ENCODE peak calls at places on chromosome 11, in four cellular contexts. One of them, this sample, is unnamed.

GRCh38 chr11:74004694-74005615 is 3.9 kb downstream of the UCP3 start:
- DNase-seq in M059J: no peak
- DNase-seq in adipocyte: no peak
- DNase-seq in activated naive CD4-positive, alpha-beta T cell: peak; percentile 36
- DNase-seq in this sample: no peak

GRCh38 chr11:19315511-19315910 is 74.8 kb upstream of the E2F8 start:
- DNase-seq in M059J: no peak
- DNase-seq in adipocyte: no peak
- DNase-seq in activated naive CD4-positive, alpha-beta T cell: no peak
- DNase-seq in this sample: no peak

GRCh38 chr11:38672445-38672844 is 2074.4 kb upstream of the RAG2 start:
- DNase-seq in activated naive CD4-positive, alpha-beta T cell: no peak
- DNase-seq in M059J: no peak
- DNase-seq in adipocyte: no peak
- DNase-seq in this sample: no peak

GRCh38 chr11:45677811-45678515 is 12.5 kb upstream of the CHST1 start:
- DNase-seq in activated naive CD4-positive, alpha-beta T cell: no peak
- DNase-seq in M059J: no peak
- DNase-seq in adipocyte: no peak
- DNase-seq in this sample: no peak

GRCh38 chr11:133726576-133726975 is 118.7 kb downstream of the SPATA19 start:
- DNase-seq in adipocyte: no peak
- DNase-seq in M059J: no peak
- DNase-seq in activated naive CD4-positive, alpha-beta T cell: no peak
- DNase-seq in this sample: no peak

GRCh38 chr11:1071571-1072115 is 3.0 kb upstream of the MUC2 start:
- DNase-seq in M059J: no peak
- DNase-seq in activated naive CD4-positive, alpha-beta T cell: no peak
- DNase-seq in adipocyte: no peak
- DNase-seq in this sample: no peak

GRCh38 chr11:69841859-69842698 is 22.9 kb upstream of the FGF3 start:
- DNase-seq in adipocyte: peak; percentile 12
- DNase-seq in M059J: peak; percentile 23
- DNase-seq in activated naive CD4-positive, alpha-beta T cell: no peak
- DNase-seq in this sample: peak; percentile 3

GRCh38 chr11:78179459-78180071 is 8.9 kb downstream of the KCTD21 start:
- DNase-seq in activated naive CD4-positive, alpha-beta T cell: no peak
- DNase-seq in M059J: no peak
- DNase-seq in adipocyte: no peak
- DNase-seq in this sample: no peak

GRCh38 chr11:13446444-13446843 is 16.6 kb downstream of the BTBD10 start:
- DNase-seq in adipocyte: peak; percentile 53
- DNase-seq in M059J: peak; percentile 52
- DNase-seq in activated naive CD4-positive, alpha-beta T cell: no peak
- DNase-seq in this sample: peak; percentile 18

GRCh38 chr11:18171377-18172000 is 1.1 kb upstream of the MRGPRX4 start:
- DNase-seq in M059J: peak; percentile 45
- DNase-seq in activated naive CD4-positive, alpha-beta T cell: no peak
- DNase-seq in adipocyte: peak; percentile 62
- DNase-seq in this sample: peak; percentile 19

GRCh38 chr11:120858740-120859139 is 165.2 kb upstream of the TBCEL start:
- DNase-seq in adipocyte: no peak
- DNase-seq in activated naive CD4-positive, alpha-beta T cell: no peak
- DNase-seq in M059J: peak; percentile 33
- DNase-seq in this sample: peak; percentile 3

GRCh38 chr11:119626910-119627305 is 102.1 kb downstream of the NECTIN1 start:
- DNase-seq in M059J: no peak
- DNase-seq in activated naive CD4-positive, alpha-beta T cell: no peak
- DNase-seq in adipocyte: no peak
- DNase-seq in this sample: no peak

GRCh38 chr11:8107642-8108041 is 26.6 kb downstream of the TUB start:
- DNase-seq in adipocyte: no peak
- DNase-seq in activated naive CD4-positive, alpha-beta T cell: no peak
- DNase-seq in M059J: no peak
- DNase-seq in this sample: no peak

GRCh38 chr11:79060534-79060933 is 380.3 kb downstream of the TENM4 start:
- DNase-seq in M059J: no peak
- DNase-seq in adipocyte: no peak
- DNase-seq in activated naive CD4-positive, alpha-beta T cell: no peak
- DNase-seq in this sample: no peak

GRCh38 chr11:107606122-107606521 is 15.2 kb downstream of the ELMOD1 start:
- DNase-seq in M059J: no peak
- DNase-seq in adipocyte: no peak
- DNase-seq in activated naive CD4-positive, alpha-beta T cell: no peak
- DNase-seq in this sample: no peak

GRCh38 chr11:27926981-27927481 is 180.9 kb downstream of the KIF18A start:
- DNase-seq in adipocyte: peak; percentile 82
- DNase-seq in activated naive CD4-positive, alpha-beta T cell: no peak
- DNase-seq in M059J: peak; percentile 100
- DNase-seq in this sample: peak; percentile 92

GRCh38 chr11:121655481-121656332 is 202.9 kb upstream of the SORL1-AS1 start:
- DNase-seq in adipocyte: peak; percentile 98
- DNase-seq in activated naive CD4-positive, alpha-beta T cell: peak; percentile 25
- DNase-seq in M059J: peak; percentile 83
- DNase-seq in this sample: peak; percentile 97

GRCh38 chr11:63907808-63908530 is 9.0 kb downstream of the RCOR2 start:
- DNase-seq in adipocyte: no peak
- DNase-seq in M059J: no peak
- DNase-seq in activated naive CD4-positive, alpha-beta T cell: no peak
- DNase-seq in this sample: no peak

GRCh38 chr11:131823772-131824171 is 453.4 kb downstream of the NTM start:
- DNase-seq in adipocyte: peak; percentile 70
- DNase-seq in activated naive CD4-positive, alpha-beta T cell: no peak
- DNase-seq in M059J: no peak
- DNase-seq in this sample: no peak

GRCh38 chr11:95295382-95295781 is 64.4 kb upstream of the SESN3 start:
- DNase-seq in adipocyte: no peak
- DNase-seq in activated naive CD4-positive, alpha-beta T cell: no peak
- DNase-seq in M059J: no peak
- DNase-seq in this sample: no peak

GRCh38 chr11:122101625-122102291 is 14.3 kb downstream of the BLID start:
- DNase-seq in adipocyte: peak; percentile 95
- DNase-seq in activated naive CD4-positive, alpha-beta T cell: no peak
- DNase-seq in M059J: peak; percentile 86
- DNase-seq in this sample: peak; percentile 86

GRCh38 chr11:15683528-15683927 is 568.8 kb downstream of the INSC start:
- DNase-seq in activated naive CD4-positive, alpha-beta T cell: no peak
- DNase-seq in M059J: no peak
- DNase-seq in adipocyte: no peak
- DNase-seq in this sample: no peak

GRCh38 chr11:14672635-14673034 is 29.0 kb downstream of the PDE3B start:
- DNase-seq in M059J: no peak
- DNase-seq in activated naive CD4-positive, alpha-beta T cell: no peak
- DNase-seq in adipocyte: peak; percentile 11
- DNase-seq in this sample: no peak

GRCh38 chr11:111046291-111046690 is 199.2 kb upstream of the POU2AF2 start:
- DNase-seq in activated naive CD4-positive, alpha-beta T cell: no peak
- DNase-seq in adipocyte: peak; percentile 16
- DNase-seq in M059J: peak; percentile 21
- DNase-seq in this sample: no peak

GRCh38 chr11:73029408-73029807 is 112.7 kb downstream of the FCHSD2 start:
- DNase-seq in M059J: no peak
- DNase-seq in adipocyte: no peak
- DNase-seq in activated naive CD4-positive, alpha-beta T cell: no peak
- DNase-seq in this sample: no peak

GRCh38 chr11:64881476-64881875 is 3.1 kb upstream of the EHD1 start:
- DNase-seq in adipocyte: no peak
- DNase-seq in M059J: no peak
- DNase-seq in activated naive CD4-positive, alpha-beta T cell: no peak
- DNase-seq in this sample: no peak

GRCh38 chr11:117189191-117189940 is 9.8 kb upstream of the TAGLN start:
- DNase-seq in M059J: no peak
- DNase-seq in activated naive CD4-positive, alpha-beta T cell: no peak
- DNase-seq in adipocyte: no peak
- DNase-seq in this sample: no peak

GRCh38 chr11:15258433-15259350 is 144.0 kb downstream of the INSC start:
- DNase-seq in activated naive CD4-positive, alpha-beta T cell: no peak
- DNase-seq in M059J: peak; percentile 23
- DNase-seq in adipocyte: peak; percentile 53
- DNase-seq in this sample: peak; percentile 33

GRCh38 chr11:86370922-86371614 is 3.6 kb upstream of the CCDC81 start:
- DNase-seq in adipocyte: peak; percentile 47
- DNase-seq in activated naive CD4-positive, alpha-beta T cell: no peak
- DNase-seq in M059J: peak; percentile 74
- DNase-seq in this sample: peak; percentile 38

GRCh38 chr11:130244851-130245250 is 69.9 kb downstream of the ZBTB44 start:
- DNase-seq in adipocyte: no peak
- DNase-seq in M059J: no peak
- DNase-seq in activated naive CD4-positive, alpha-beta T cell: no peak
- DNase-seq in this sample: no peak

GRCh38 chr11:84581083-84581482 is 1046.1 kb downstream of the DLG2 start:
- DNase-seq in M059J: no peak
- DNase-seq in adipocyte: no peak
- DNase-seq in activated naive CD4-positive, alpha-beta T cell: no peak
- DNase-seq in this sample: no peak

GRCh38 chr11:70538641-70539359 is 140.5 kb downstream of the CTTN start:
- DNase-seq in M059J: no peak
- DNase-seq in activated naive CD4-positive, alpha-beta T cell: no peak
- DNase-seq in adipocyte: no peak
- DNase-seq in this sample: no peak